ENCODE peak calls at places on chromosome 13, in seven cellular contexts. One of them, this sample, is unnamed. For H3K4me1, the result is how much of the 10 kb centered on the place peaks cover.

GRCh38 chr13:32802159-32802558 is 214.1 kb upstream of the KL start:
- DNase-seq in HCT116: no peak
- DNase-seq in pancreas: no peak
- DNase-seq in left ventricle myocardium inferior: no peak
- DNase-seq in tibial nerve: no peak
- DNase-seq in breast epithelium: no peak
- DNase-seq in mucosa of descending colon: no peak
- DNase-seq in this sample: peak

GRCh38 chr13:87884874-87885273 is 213.7 kb downstream of the SLITRK5 start:
- DNase-seq in HCT116: no peak
- DNase-seq in breast epithelium: no peak
- DNase-seq in mucosa of descending colon: no peak
- DNase-seq in pancreas: no peak
- DNase-seq in tibial nerve: no peak
- DNase-seq in left ventricle myocardium inferior: no peak
- DNase-seq in this sample: no peak

GRCh38 chr13:102862624-102863210 is 16.9 kb downstream of the ERCC5 start:
- DNase-seq in pancreas: no peak
- DNase-seq in breast epithelium: no peak
- DNase-seq in left ventricle myocardium inferior: no peak
- DNase-seq in tibial nerve: no peak
- DNase-seq in HCT116: no peak
- DNase-seq in mucosa of descending colon: no peak
- DNase-seq in this sample: no peak

GRCh38 chr13:113224486-113224885 is 15.1 kb downstream of the CUL4A start:
- DNase-seq in HCT116: no peak
- DNase-seq in pancreas: no peak
- DNase-seq in left ventricle myocardium inferior: peak
- DNase-seq in mucosa of descending colon: no peak
- DNase-seq in breast epithelium: no peak
- DNase-seq in tibial nerve: no peak
- DNase-seq in this sample: no peak

GRCh38 chr13:82739881-82740280 is 1142.4 kb downstream of the SLITRK1 start:
- DNase-seq in pancreas: no peak
- DNase-seq in HCT116: no peak
- DNase-seq in breast epithelium: no peak
- DNase-seq in left ventricle myocardium inferior: no peak
- DNase-seq in tibial nerve: no peak
- DNase-seq in mucosa of descending colon: no peak
- DNase-seq in this sample: no peak

GRCh38 chr13:44394649-44395048 is 21.0 kb downstream of the SERP2 start:
- DNase-seq in HCT116: no peak
- DNase-seq in pancreas: no peak
- DNase-seq in breast epithelium: no peak
- DNase-seq in mucosa of descending colon: no peak
- DNase-seq in left ventricle myocardium inferior: no peak
- DNase-seq in tibial nerve: no peak
- DNase-seq in this sample: no peak

GRCh38 chr13:46685006-46685730 is 111.8 kb downstream of the ESD start:
- DNase-seq in HCT116: no peak
- DNase-seq in breast epithelium: no peak
- DNase-seq in pancreas: no peak
- DNase-seq in mucosa of descending colon: no peak
- DNase-seq in left ventricle myocardium inferior: no peak
- DNase-seq in tibial nerve: no peak
- DNase-seq in this sample: no peak

GRCh38 chr13:92564942-92565341 is 661.7 kb upstream of the GPC6 start:
- DNase-seq in HCT116: no peak
- DNase-seq in mucosa of descending colon: no peak
- DNase-seq in pancreas: no peak
- DNase-seq in breast epithelium: no peak
- DNase-seq in left ventricle myocardium inferior: no peak
- DNase-seq in tibial nerve: no peak
- DNase-seq in this sample: no peak

GRCh38 chr13:74135306-74136088 is 1.3 kb upstream of the KLF12 start:
- DNase-seq in pancreas: peak
- DNase-seq in tibial nerve: peak
- DNase-seq in mucosa of descending colon: peak
- DNase-seq in HCT116: no peak
- DNase-seq in left ventricle myocardium inferior: peak
- DNase-seq in breast epithelium: peak
- DNase-seq in this sample: peak

GRCh38 chr13:62473190-62473943 is 1057.7 kb upstream of the PCDH20 start:
- DNase-seq in breast epithelium: no peak
- DNase-seq in pancreas: no peak
- DNase-seq in tibial nerve: no peak
- DNase-seq in HCT116: no peak
- DNase-seq in left ventricle myocardium inferior: no peak
- DNase-seq in mucosa of descending colon: no peak
- DNase-seq in this sample: no peak

GRCh38 chr13:92379371-92379770 is 847.2 kb upstream of the GPC6 start:
- DNase-seq in breast epithelium: no peak
- DNase-seq in HCT116: no peak
- DNase-seq in tibial nerve: no peak
- DNase-seq in pancreas: no peak
- DNase-seq in mucosa of descending colon: no peak
- DNase-seq in left ventricle myocardium inferior: no peak
- DNase-seq in this sample: no peak

GRCh38 chr13:95156208-95156607 is 145.0 kb downstream of the ABCC4 start:
- DNase-seq in breast epithelium: no peak
- DNase-seq in tibial nerve: no peak
- DNase-seq in mucosa of descending colon: no peak
- DNase-seq in HCT116: no peak
- DNase-seq in left ventricle myocardium inferior: no peak
- DNase-seq in pancreas: no peak
- DNase-seq in this sample: no peak

GRCh38 chr13:51520524-51520923 is 63.7 kb upstream of the WDFY2 start:
- DNase-seq in HCT116: no peak
- DNase-seq in tibial nerve: no peak
- DNase-seq in breast epithelium: no peak
- DNase-seq in pancreas: no peak
- DNase-seq in mucosa of descending colon: no peak
- DNase-seq in left ventricle myocardium inferior: no peak
- DNase-seq in this sample: peak

GRCh38 chr13:109243311-109243951 is 543.0 kb downstream of the IRS2 start:
- DNase-seq in pancreas: no peak
- DNase-seq in HCT116: peak
- DNase-seq in breast epithelium: no peak
- DNase-seq in mucosa of descending colon: no peak
- DNase-seq in tibial nerve: no peak
- DNase-seq in left ventricle myocardium inferior: no peak
- DNase-seq in this sample: no peak

GRCh38 chr13:82800391-82800790 is 1081.9 kb downstream of the SLITRK1 start:
- DNase-seq in HCT116: no peak
- DNase-seq in left ventricle myocardium inferior: no peak
- DNase-seq in tibial nerve: no peak
- DNase-seq in pancreas: no peak
- DNase-seq in breast epithelium: no peak
- DNase-seq in mucosa of descending colon: no peak
- DNase-seq in this sample: no peak

GRCh38 chr13:93226623-93227279 is at the start of gene GPC6:
- DNase-seq in mucosa of descending colon: no peak
- DNase-seq in breast epithelium: no peak
- DNase-seq in left ventricle myocardium inferior: no peak
- DNase-seq in pancreas: no peak
- DNase-seq in tibial nerve: peak
- DNase-seq in HCT116: no peak
- DNase-seq in this sample: peak

GRCh38 chr13:95296326-95296939 is 4.8 kb downstream of the ABCC4 start:
- DNase-seq in tibial nerve: no peak
- DNase-seq in pancreas: peak
- DNase-seq in left ventricle myocardium inferior: peak
- DNase-seq in mucosa of descending colon: no peak
- DNase-seq in breast epithelium: no peak
- DNase-seq in HCT116: peak
- DNase-seq in this sample: peak

GRCh38 chr13:56615572-56615971 is 525.1 kb upstream of the PRR20A start:
- DNase-seq in breast epithelium: no peak
- DNase-seq in mucosa of descending colon: no peak
- DNase-seq in HCT116: no peak
- DNase-seq in tibial nerve: no peak
- DNase-seq in left ventricle myocardium inferior: no peak
- DNase-seq in pancreas: no peak
- DNase-seq in this sample: no peak

GRCh38 chr13:102659168-102659713 is 35.6 kb downstream of the METTL21C start:
- DNase-seq in mucosa of descending colon: no peak
- DNase-seq in left ventricle myocardium inferior: no peak
- DNase-seq in HCT116: no peak
- DNase-seq in pancreas: no peak
- DNase-seq in tibial nerve: no peak
- DNase-seq in breast epithelium: no peak
- DNase-seq in this sample: no peak

DNA sequence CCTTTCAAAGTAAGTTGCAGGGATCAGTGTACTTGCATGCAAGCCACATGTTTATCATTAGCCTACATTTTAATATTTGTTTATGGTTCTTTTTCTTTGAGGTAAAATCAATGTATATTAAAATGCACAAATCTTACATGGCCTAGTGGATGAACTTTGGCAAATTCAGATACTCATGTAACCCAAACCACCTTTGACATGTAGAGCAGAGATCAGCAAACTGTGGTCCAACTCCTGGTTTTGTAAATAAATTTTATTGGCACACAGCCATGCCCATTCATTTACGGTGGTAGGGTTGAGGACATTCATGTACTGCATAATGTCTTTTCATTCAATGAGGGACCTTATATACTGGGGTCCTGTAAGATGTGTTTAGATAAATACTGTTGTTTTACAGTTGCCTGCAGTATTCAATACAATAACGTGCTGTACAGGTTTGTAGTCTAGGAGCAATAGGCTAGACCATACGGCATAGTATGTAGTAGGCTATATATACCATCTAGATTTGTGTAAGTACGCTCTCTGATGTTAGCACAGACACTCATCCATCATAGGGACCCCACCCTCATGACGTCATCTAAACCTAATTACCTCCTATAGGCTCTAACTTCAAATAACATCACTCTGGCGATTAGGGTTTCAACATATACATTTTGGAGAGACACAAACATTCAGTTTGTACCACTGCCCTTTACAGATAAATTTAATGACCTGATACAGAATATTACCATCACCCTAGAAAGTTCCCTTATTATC is 5.7 kb downstream of the NDFIP2 start:
- DNase-seq in pancreas: no peak
- DNase-seq in mucosa of descending colon: no peak
- DNase-seq in tibial nerve: no peak
- DNase-seq in left ventricle myocardium inferior: no peak
- DNase-seq in breast epithelium: no peak
- DNase-seq in HCT116: no peak
- DNase-seq in this sample: no peak
- H3K4me3 ChIP-seq in pancreas: no peak
- H3K4me3 ChIP-seq in mucosa of descending colon: no peak
- H3K4me3 ChIP-seq in tibial nerve: no peak
- H3K4me3 ChIP-seq in left ventricle myocardium inferior: no peak
- H3K4me3 ChIP-seq in breast epithelium: no peak
- H3K4me3 ChIP-seq in HCT116: no peak
- H3K4me3 ChIP-seq in this sample: no peak

GRCh38 chr13:76004411-76004810 is 368.3 kb downstream of the LMO7 start:
- DNase-seq in HCT116: no peak
- DNase-seq in breast epithelium: no peak
- DNase-seq in left ventricle myocardium inferior: no peak
- DNase-seq in pancreas: no peak
- DNase-seq in mucosa of descending colon: no peak
- DNase-seq in tibial nerve: no peak
- DNase-seq in this sample: no peak
- H3K4me1 ChIP-seq in HCT116: under half
- H3K4me1 ChIP-seq in breast epithelium: under half
- H3K4me1 ChIP-seq in left ventricle myocardium inferior: under half
- H3K4me1 ChIP-seq in pancreas: under half
- H3K4me1 ChIP-seq in mucosa of descending colon: under half
- H3K4me1 ChIP-seq in tibial nerve: under half
- H3K4me1 ChIP-seq in this sample: under half

GRCh38 chr13:36343766-36344165 is 2.4 kb downstream of the SPART start:
- DNase-seq in tibial nerve: no peak
- DNase-seq in pancreas: no peak
- DNase-seq in left ventricle myocardium inferior: no peak
- DNase-seq in breast epithelium: no peak
- DNase-seq in HCT116: no peak
- DNase-seq in mucosa of descending colon: no peak
- DNase-seq in this sample: no peak
- H3K4me3 ChIP-seq in tibial nerve: no peak
- H3K4me3 ChIP-seq in pancreas: no peak
- H3K4me3 ChIP-seq in left ventricle myocardium inferior: peak
- H3K4me3 ChIP-seq in breast epithelium: peak
- H3K4me3 ChIP-seq in HCT116: no peak
- H3K4me3 ChIP-seq in mucosa of descending colon: no peak
- H3K4me3 ChIP-seq in this sample: no peak

GRCh38 chr13:20823071-20823470 is 49.3 kb upstream of the EEF1AKMT1 start:
- DNase-seq in tibial nerve: no peak
- DNase-seq in pancreas: no peak
- DNase-seq in HCT116: no peak
- DNase-seq in breast epithelium: no peak
- DNase-seq in left ventricle myocardium inferior: no peak
- DNase-seq in mucosa of descending colon: no peak
- DNase-seq in this sample: no peak

GRCh38 chr13:20826301-20826700 is 52.5 kb upstream of the EEF1AKMT1 start:
- DNase-seq in mucosa of descending colon: no peak
- DNase-seq in tibial nerve: no peak
- DNase-seq in HCT116: no peak
- DNase-seq in left ventricle myocardium inferior: no peak
- DNase-seq in pancreas: no peak
- DNase-seq in breast epithelium: no peak
- DNase-seq in this sample: no peak

GRCh38 chr13:20826810-20827560 is 53.2 kb upstream of the EEF1AKMT1 start:
- DNase-seq in pancreas: no peak
- DNase-seq in HCT116: no peak
- DNase-seq in mucosa of descending colon: no peak
- DNase-seq in left ventricle myocardium inferior: no peak
- DNase-seq in breast epithelium: no peak
- DNase-seq in tibial nerve: no peak
- DNase-seq in this sample: no peak

GRCh38 chr13:20824762-20825161 is 51.0 kb upstream of the EEF1AKMT1 start:
- DNase-seq in HCT116: no peak
- DNase-seq in left ventricle myocardium inferior: no peak
- DNase-seq in breast epithelium: no peak
- DNase-seq in pancreas: no peak
- DNase-seq in mucosa of descending colon: no peak
- DNase-seq in tibial nerve: no peak
- DNase-seq in this sample: no peak

DNA sequence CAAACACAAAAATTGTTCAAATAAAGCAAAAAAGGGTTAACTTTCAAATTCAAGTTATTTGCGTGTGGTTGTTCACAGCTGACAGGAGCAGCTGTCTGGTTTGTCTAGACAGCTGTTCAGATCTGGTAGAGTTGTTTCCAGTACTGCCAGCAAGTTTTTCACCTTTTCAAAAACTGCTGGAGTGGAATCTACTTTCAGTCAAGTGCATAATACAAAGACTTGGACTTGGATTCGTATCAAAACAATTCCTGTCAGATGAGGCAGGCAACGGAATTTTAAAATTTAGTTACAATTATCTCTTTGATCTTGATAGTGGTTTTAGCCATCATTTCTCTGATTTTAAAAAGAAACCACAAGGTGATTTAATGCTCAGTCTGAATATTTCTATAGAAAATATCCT is 51.7 kb upstream of the EEF1AKMT1 start:
- DNase-seq in left ventricle myocardium inferior: no peak
- DNase-seq in tibial nerve: no peak
- DNase-seq in HCT116: no peak
- DNase-seq in breast epithelium: no peak
- DNase-seq in mucosa of descending colon: no peak
- DNase-seq in pancreas: no peak
- DNase-seq in this sample: peak
- H3K4me1 ChIP-seq in left ventricle myocardium inferior: half or more
- H3K4me1 ChIP-seq in tibial nerve: under half
- H3K4me1 ChIP-seq in HCT116: under half
- H3K4me1 ChIP-seq in breast epithelium: under half
- H3K4me1 ChIP-seq in mucosa of descending colon: under half
- H3K4me1 ChIP-seq in pancreas: under half
- H3K4me1 ChIP-seq in this sample: under half

GRCh38 chr13:59673301-59673700 is 490.4 kb downstream of the DIAPH3 start:
- DNase-seq in tibial nerve: no peak
- DNase-seq in pancreas: no peak
- DNase-seq in HCT116: no peak
- DNase-seq in mucosa of descending colon: no peak
- DNase-seq in left ventricle myocardium inferior: no peak
- DNase-seq in breast epithelium: no peak
- DNase-seq in this sample: no peak
- H3K4me3 ChIP-seq in tibial nerve: no peak
- H3K4me3 ChIP-seq in pancreas: no peak
- H3K4me3 ChIP-seq in HCT116: no peak
- H3K4me3 ChIP-seq in mucosa of descending colon: no peak
- H3K4me3 ChIP-seq in left ventricle myocardium inferior: no peak
- H3K4me3 ChIP-seq in breast epithelium: no peak
- H3K4me3 ChIP-seq in this sample: no peak

This sample was measured in thyroid gland.